ENCODE peak calls at places on chromosomes 6 and 20, in four cellular contexts. One of them, this sample, is unnamed.

GRCh38 chr6:143806282-143807102 is 36.6 kb upstream of the LTV1 start:
- DNase-seq in HepG2: no peak
- DNase-seq in H1: no peak
- DNase-seq in K562: peak; percentile 90
- DNase-seq in this sample: no peak

GRCh38 chr6:37477186-37477585 is 22.5 kb downstream of the CCDC167 start:
- DNase-seq in HepG2: no peak
- DNase-seq in H1: no peak
- DNase-seq in K562: no peak
- DNase-seq in this sample: no peak

GRCh38 chr6:147738516-147739187 is 230.2 kb downstream of the SAMD5 start:
- DNase-seq in HepG2: no peak
- DNase-seq in H1: no peak
- DNase-seq in K562: no peak
- DNase-seq in this sample: no peak

GRCh38 chr6:129672883-129673631 is 36.9 kb downstream of the ARHGAP18 start:
- DNase-seq in HepG2: peak; percentile 55
- DNase-seq in H1: no peak
- DNase-seq in K562: no peak
- DNase-seq in this sample: peak; percentile 45

GRCh38 chr20:48207505-48207904 is 422.2 kb upstream of the SULF2 start:
- DNase-seq in HepG2: no peak
- DNase-seq in H1: no peak
- DNase-seq in K562: no peak
- DNase-seq in this sample: no peak

GRCh38 chr6:123316733-123317323 is 319.9 kb downstream of the TRDN start:
- DNase-seq in HepG2: peak; percentile 9
- DNase-seq in H1: no peak
- DNase-seq in K562: peak; percentile 9
- DNase-seq in this sample: peak; percentile 8

GRCh38 chr6:56693988-56694387 is 51.3 kb upstream of the DST start:
- DNase-seq in HepG2: no peak
- DNase-seq in H1: no peak
- DNase-seq in K562: no peak
- DNase-seq in this sample: no peak

GRCh38 chr20:34300809-34301586 is 2.2 kb downstream of the AHCY start:
- DNase-seq in HepG2: peak; percentile 90
- DNase-seq in H1: no peak
- DNase-seq in K562: no peak
- DNase-seq in this sample: no peak

GRCh38 chr6:36947570-36948351 is 6.8 kb upstream of the PI16 start:
- DNase-seq in HepG2: no peak
- DNase-seq in H1: no peak
- DNase-seq in K562: peak; percentile 5
- DNase-seq in this sample: no peak

GRCh38 chr6:6971369-6971768 is 136.4 kb upstream of the RREB1 start:
- DNase-seq in HepG2: no peak
- DNase-seq in H1: no peak
- DNase-seq in K562: no peak
- DNase-seq in this sample: no peak

GRCh38 chr6:134374486-134374885 is 56.6 kb upstream of the SGK1 start:
- DNase-seq in HepG2: no peak
- DNase-seq in H1: no peak
- DNase-seq in K562: no peak
- DNase-seq in this sample: no peak

GRCh38 chr6:78577585-78577984 is 289.8 kb upstream of the IRAK1BP1 start:
- DNase-seq in HepG2: no peak
- DNase-seq in H1: no peak
- DNase-seq in K562: no peak
- DNase-seq in this sample: no peak

GRCh38 chr6:47044418-47044817 is 2.3 kb upstream of the ADGRF1 start:
- DNase-seq in HepG2: no peak
- DNase-seq in H1: no peak
- DNase-seq in K562: no peak
- DNase-seq in this sample: no peak

GRCh38 chr6:145206247-145206907 is 528.9 kb downstream of the EPM2A start:
- DNase-seq in HepG2: no peak
- DNase-seq in H1: no peak
- DNase-seq in K562: no peak
- DNase-seq in this sample: no peak

GRCh38 chr20:58039569-58040092 is 188.8 kb downstream of the ANKRD60 start:
- DNase-seq in HepG2: no peak
- DNase-seq in H1: no peak
- DNase-seq in K562: no peak
- DNase-seq in this sample: no peak

GRCh38 chr20:42484335-42484734 is 705.4 kb downstream of the PTPRT start:
- DNase-seq in HepG2: no peak
- DNase-seq in H1: no peak
- DNase-seq in K562: no peak
- DNase-seq in this sample: no peak

GRCh38 chr20:46545077-46545826 is 5.2 kb downstream of the OCSTAMP start:
- DNase-seq in HepG2: no peak
- DNase-seq in H1: no peak
- DNase-seq in K562: no peak
- DNase-seq in this sample: no peak

GRCh38 chr6:128351255-128351514 is 169.2 kb downstream of the PTPRK start:
- DNase-seq in HepG2: no peak
- DNase-seq in H1: no peak
- DNase-seq in K562: no peak
- DNase-seq in this sample: no peak

GRCh38 chr6:131116755-131117360 is 18.4 kb upstream of the AKAP7 start:
- DNase-seq in HepG2: peak; percentile 68
- DNase-seq in H1: no peak
- DNase-seq in K562: peak; percentile 22
- DNase-seq in this sample: peak; percentile 53

GRCh38 chr6:98137391-98137790 is 697.0 kb upstream of the POU3F2 start:
- DNase-seq in HepG2: no peak
- DNase-seq in H1: no peak
- DNase-seq in K562: no peak
- DNase-seq in this sample: no peak

GRCh38 chr6:65531545-65531944 is 175.5 kb downstream of the EYS start:
- DNase-seq in HepG2: no peak
- DNase-seq in H1: no peak
- DNase-seq in K562: no peak
- DNase-seq in this sample: no peak

GRCh38 chr20:38962898-38963484 is 847 bp downstream of the DHX35 start:
- DNase-seq in HepG2: no peak
- DNase-seq in H1: no peak
- DNase-seq in K562: no peak
- DNase-seq in this sample: no peak

GRCh38 chr6:125237764-125238163 is 64.0 kb downstream of the HDDC2 start:
- DNase-seq in HepG2: no peak
- DNase-seq in H1: no peak
- DNase-seq in K562: no peak
- DNase-seq in this sample: no peak

GRCh38 chr6:1215023-1215422 is 96.9 kb upstream of the FOXQ1 start:
- DNase-seq in HepG2: no peak
- DNase-seq in H1: no peak
- DNase-seq in K562: no peak
- DNase-seq in this sample: no peak

GRCh38 chr6:115001726-115002436 is 659.1 kb upstream of the HS3ST5 start:
- DNase-seq in HepG2: peak; percentile 5
- DNase-seq in H1: no peak
- DNase-seq in K562: no peak
- DNase-seq in this sample: no peak

GRCh38 chr20:51339721-51340450 is 202.6 kb downstream of the NFATC2 start:
- DNase-seq in HepG2: no peak
- DNase-seq in H1: no peak
- DNase-seq in K562: peak; percentile 45
- DNase-seq in this sample: no peak

GRCh38 chr20:32457476-32457986 is 99.4 kb downstream of the ASXL1 start:
- DNase-seq in HepG2: no peak
- DNase-seq in H1: peak; percentile 81
- DNase-seq in K562: no peak
- DNase-seq in this sample: peak; percentile 97

GRCh38 chr6:39342692-39343460 is 20.4 kb upstream of the KCNK16 start:
- DNase-seq in HepG2: no peak
- DNase-seq in H1: no peak
- DNase-seq in K562: no peak
- DNase-seq in this sample: no peak

GRCh38 chr6:34157851-34158250 is 12.0 kb upstream of the GRM4 start:
- DNase-seq in HepG2: no peak
- DNase-seq in H1: no peak
- DNase-seq in K562: no peak
- DNase-seq in this sample: no peak

GRCh38 chr6:42068173-42068572 is 17.8 kb downstream of the TAF8 start:
- DNase-seq in HepG2: no peak
- DNase-seq in H1: no peak
- DNase-seq in K562: no peak
- DNase-seq in this sample: no peak

GRCh38 chr6:133774356-133774755 is 114.6 kb upstream of the TCF21 start:
- DNase-seq in HepG2: no peak
- DNase-seq in H1: no peak
- DNase-seq in K562: no peak
- DNase-seq in this sample: peak; percentile 39

GRCh38 chr6:62150048-62150663 is 135.9 kb downstream of the KHDRBS2 start:
- DNase-seq in HepG2: peak; percentile 72
- DNase-seq in H1: no peak
- DNase-seq in K562: peak; percentile 17
- DNase-seq in this sample: peak; percentile 0

GRCh38 chr20:45515147-45515913 is at the start of gene SPINT3:
- DNase-seq in HepG2: no peak
- DNase-seq in H1: no peak
- DNase-seq in K562: no peak
- DNase-seq in this sample: no peak
- TF ChIP-seq MAFK in HepG2: no peak
- TF ChIP-seq MAFK in H1: no peak
- TF ChIP-seq MAFK in K562: no peak
- TF ChIP-seq MAFK in this sample: no peak

DNA sequence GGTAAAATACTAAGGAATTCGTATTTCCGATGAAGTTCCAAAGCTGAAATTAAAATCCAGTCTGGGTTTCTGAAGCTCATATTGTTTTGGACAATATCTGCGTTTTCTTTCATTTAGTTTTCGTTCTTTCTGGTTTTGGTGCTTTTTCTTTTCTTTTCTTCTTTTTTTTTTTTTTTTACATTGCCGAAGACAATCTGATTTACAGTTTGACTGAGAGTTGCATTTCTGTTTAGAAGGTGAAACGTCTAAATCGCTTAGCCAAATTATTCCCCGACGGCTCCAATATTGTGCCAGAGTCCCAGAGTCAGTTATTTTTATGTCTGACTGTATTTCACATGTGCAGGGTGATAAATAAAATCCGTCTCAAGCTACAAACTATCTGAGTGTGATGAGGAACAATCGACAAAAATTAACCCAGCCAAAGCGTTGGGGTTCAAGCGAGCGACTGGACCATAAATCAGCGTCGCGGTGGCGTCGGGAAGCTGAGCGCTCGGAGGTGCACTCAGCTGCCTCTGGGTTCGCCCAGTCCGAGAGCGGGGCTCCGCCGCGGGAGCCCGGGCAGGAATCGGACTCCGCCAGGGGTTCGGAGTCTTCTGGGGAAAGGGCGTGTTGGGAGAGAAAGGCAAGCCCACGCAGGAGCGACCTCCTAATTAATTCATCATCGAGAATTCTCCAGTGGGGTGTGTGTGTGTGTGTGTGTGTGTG is 8.2 kb upstream of the TBX18 start:
- DNase-seq in HepG2: no peak
- DNase-seq in H1: no peak
- DNase-seq in K562: no peak
- DNase-seq in this sample: peak; percentile 36
- TF ChIP-seq CHD2 in HepG2: no peak
- TF ChIP-seq CHD2 in H1: no peak
- TF ChIP-seq CHD2 in K562: no peak
- TF ChIP-seq CHD2 in this sample: no peak

GRCh38 chr20:40154514-40154913 is 534.5 kb downstream of the MAFB start:
- DNase-seq in HepG2: no peak
- DNase-seq in H1: no peak
- DNase-seq in K562: no peak
- DNase-seq in this sample: no peak

GRCh38 chr20:40156600-40157307 is 532.3 kb downstream of the MAFB start:
- DNase-seq in HepG2: no peak
- DNase-seq in H1: no peak
- DNase-seq in K562: no peak
- DNase-seq in this sample: no peak

GRCh38 chr20:40160151-40160550 is 528.9 kb downstream of the MAFB start:
- DNase-seq in HepG2: peak; percentile 60
- DNase-seq in H1: peak; percentile 36
- DNase-seq in K562: peak; percentile 25
- DNase-seq in this sample: peak; percentile 55
- TF ChIP-seq MAFK in HepG2: no peak
- TF ChIP-seq MAFK in H1: no peak
- TF ChIP-seq MAFK in K562: no peak
- TF ChIP-seq MAFK in this sample: no peak

GRCh38 chr6:169501777-169502313 is 200.0 kb downstream of the WDR27 start:
- DNase-seq in HepG2: no peak
- DNase-seq in H1: no peak
- DNase-seq in K562: no peak
- DNase-seq in this sample: no peak
- TF ChIP-seq CHD2 in HepG2: no peak
- TF ChIP-seq CHD2 in H1: no peak
- TF ChIP-seq CHD2 in K562: no peak
- TF ChIP-seq CHD2 in this sample: no peak

GRCh38 chr6:160038479-160038878 is 69.6 kb downstream of the IGF2R start:
- DNase-seq in HepG2: no peak
- DNase-seq in H1: no peak
- DNase-seq in K562: no peak
- DNase-seq in this sample: no peak

GRCh38 chr6:160036331-160036695 is 67.4 kb downstream of the IGF2R start:
- DNase-seq in HepG2: no peak
- DNase-seq in H1: no peak
- DNase-seq in K562: no peak
- DNase-seq in this sample: no peak

GRCh38 chr6:160035241-160035640 is 66.4 kb downstream of the IGF2R start:
- DNase-seq in HepG2: no peak
- DNase-seq in H1: no peak
- DNase-seq in K562: no peak
- DNase-seq in this sample: no peak

GRCh38 chr6:160035693-160036330 is 66.9 kb downstream of the IGF2R start:
- DNase-seq in HepG2: no peak
- DNase-seq in H1: no peak
- DNase-seq in K562: no peak
- DNase-seq in this sample: no peak

DNA sequence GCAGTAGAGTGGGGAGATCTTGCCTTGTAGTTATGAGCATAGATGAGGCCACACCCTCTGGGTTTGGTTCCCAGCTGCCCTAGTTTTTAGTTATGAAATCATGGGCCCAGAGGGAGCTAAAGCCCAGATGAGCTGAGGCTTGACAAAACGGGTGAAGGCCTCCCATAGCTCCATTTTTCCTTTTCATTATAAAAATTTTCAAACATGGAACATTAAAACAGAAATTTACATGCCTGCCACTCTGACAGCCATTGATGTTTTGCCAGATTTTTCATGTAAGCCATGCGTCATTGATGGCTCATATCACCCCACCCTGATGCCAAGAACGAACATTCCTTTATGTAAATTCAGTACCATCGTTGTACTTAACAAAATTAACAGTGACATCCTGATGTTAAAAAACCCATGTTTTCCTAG is 67.9 kb downstream of the IGF2R start:
- DNase-seq in HepG2: no peak
- DNase-seq in H1: no peak
- DNase-seq in K562: no peak
- DNase-seq in this sample: no peak
- TF ChIP-seq MAFK in HepG2: no peak
- TF ChIP-seq MAFK in H1: no peak
- TF ChIP-seq MAFK in K562: no peak
- TF ChIP-seq MAFK in this sample: no peak

This sample was measured in A549.